ENCODE peak calls at places on chromosome 15, in seven cellular contexts. W is lower lobe of right lung; K is psoas muscle; E is cardiac muscle cell; H is naive thymus-derived CD4-positive, alpha-beta T cell; Y is transverse colon; N is testis. P is an unnamed sample.
A peak's percentile ranks its signal among the peaks of the same experiment; 100 is the strongest.

GRCh38 chr15:65101418-65101890 is 13.5 kb downstream of the UBAP1L start:
- DNase-seq in W (peak; percentile 76), K (peak; percentile 81), E (peak; percentile 82), H (peak; percentile 49), Y (peak; percentile 83), N (peak; percentile 87), P (peak; percentile 23)

GRCh38 chr15:63942486-63943365 is 103.6 kb downstream of the DAPK2 start:
- DNase-seq in W (no peak), K (no peak), E (no peak), H (no peak), Y (no peak), N (no peak), P (peak; percentile 43)

GRCh38 chr15:63042879-63043340 is 363 bp downstream of the TPM1 start:
- DNase-seq in W (no peak), K (no peak), E (peak; percentile 47), H (no peak), Y (no peak), N (no peak), P (no peak)

GRCh38 chr15:81023483-81024264 is 23.0 kb downstream of the TLNRD1 start:
- DNase-seq in W (peak; percentile 81), K (peak; percentile 90), E (peak; percentile 74), H (peak; percentile 46), Y (peak; percentile 43), N (peak; percentile 44), P (no peak)

GRCh38 chr15:99123706-99124451 is 19.0 kb downstream of the SYNM start:
- DNase-seq in W (peak; percentile 69), K (peak; percentile 96), E (peak; percentile 93), H (no peak), Y (peak; percentile 77), N (peak; percentile 80), P (no peak)

GRCh38 chr15:67173786-67174185 is 80.7 kb downstream of the AAGAB start:
- DNase-seq in W (no peak), K (no peak), E (no peak), H (no peak), Y (no peak), N (no peak), P (no peak)

GRCh38 chr15:68672781-68673205 is 94.0 kb downstream of the CORO2B start:
- DNase-seq in W (no peak), K (no peak), E (peak; percentile 21), H (no peak), Y (no peak), N (no peak), P (no peak)

GRCh38 chr15:34158355-34158754 is 51.5 kb downstream of the KATNBL1 start:
- DNase-seq in W (no peak), K (no peak), E (no peak), H (no peak), Y (no peak), N (no peak), P (no peak)

GRCh38 chr15:87369269-87369668 is 887.3 kb downstream of the NTRK3 start:
- DNase-seq in W (no peak), K (no peak), E (peak; percentile 88), H (no peak), Y (no peak), N (no peak), P (no peak)

GRCh38 chr15:89389841-89390603 is 55.4 kb upstream of the POLG start:
- DNase-seq in W (no peak), K (peak; percentile 63), E (no peak), H (no peak), Y (no peak), N (no peak), P (no peak)

DNA sequence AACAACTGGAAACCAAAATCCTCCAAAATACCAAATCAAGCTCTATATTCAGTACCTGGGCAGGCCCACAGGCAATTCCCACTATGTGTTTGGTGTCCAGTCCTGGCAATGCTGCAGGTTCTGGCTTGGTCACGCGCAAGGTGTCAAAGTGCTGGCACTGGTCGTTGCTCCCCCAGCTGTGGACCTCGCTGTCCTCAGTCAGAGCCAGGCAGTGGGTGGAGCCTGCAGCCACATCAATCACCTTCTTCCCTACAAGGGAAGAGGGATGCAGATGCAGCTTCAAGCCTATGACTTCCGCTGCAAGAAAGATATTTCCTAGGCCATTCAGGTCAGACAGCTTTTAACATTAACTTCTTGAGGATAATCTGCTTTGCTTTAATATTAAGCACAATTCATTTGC is 61.3 kb downstream of the HERC2 start:
- DNase-seq in W (no peak), K (peak; percentile 69), E (no peak), H (no peak), Y (no peak), N (no peak), P (no peak)
- H3K36me3 ChIP-seq in W (peaks cover 69% of the 10 kb centered on the region), K (peaks cover 65% of the 10 kb centered on the region), E (peaks cover 11% of the 10 kb centered on the region), H (no peaks in the 10 kb centered on the region), Y (peaks cover 11% of the 10 kb centered on the region), N (no peaks in the 10 kb centered on the region), P (peaks cover 8% of the 10 kb centered on the region)

DNA sequence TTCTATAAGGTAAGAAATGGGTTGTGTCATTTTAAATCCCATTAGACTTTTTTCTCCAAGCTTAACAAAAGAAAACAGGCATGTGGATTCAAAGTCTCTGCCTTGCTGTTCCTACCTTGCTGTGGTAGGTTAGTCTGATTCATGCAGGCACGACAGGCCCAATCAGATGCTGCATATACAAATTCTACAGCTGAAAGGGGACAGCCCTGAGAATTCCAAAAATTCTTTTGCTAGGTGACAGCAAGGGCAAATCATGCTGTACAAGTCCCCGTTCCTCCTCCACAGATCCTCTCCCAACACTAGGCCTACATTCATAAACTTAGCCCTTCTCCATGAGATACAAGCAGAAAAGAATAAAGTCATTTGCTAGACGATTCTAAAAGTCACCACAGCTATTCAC is 161.2 kb upstream of the THBS1 start:
- DNase-seq in W (no peak), K (no peak), E (no peak), H (no peak), Y (no peak), N (no peak), P (no peak)
- H3K4me1 ChIP-seq in W (no peaks in the 10 kb centered on the region), K (no peaks in the 10 kb centered on the region), E (peaks cover 13% of the 10 kb centered on the region), H (no peaks in the 10 kb centered on the region), Y (no peaks in the 10 kb centered on the region), N (peaks cover 10% of the 10 kb centered on the region), P (no peaks in the 10 kb centered on the region)

GRCh38 chr15:48541659-48542334 is 103.7 kb downstream of the FBN1 start:
- DNase-seq in W (no peak), K (no peak), E (peak; percentile 89), H (no peak), Y (no peak), N (no peak), P (no peak)

GRCh38 chr15:48547305-48547704 is 98.2 kb downstream of the FBN1 start:
- DNase-seq in W (no peak), K (no peak), E (peak; percentile 79), H (no peak), Y (no peak), N (no peak), P (no peak)

GRCh38 chr15:48548376-48548775 is 97.1 kb downstream of the FBN1 start:
- DNase-seq in W (no peak), K (no peak), E (no peak), H (no peak), Y (no peak), N (no peak), P (no peak)

GRCh38 chr15:48538941-48539340 is 106.6 kb downstream of the FBN1 start:
- DNase-seq in W (no peak), K (no peak), E (peak; percentile 63), H (no peak), Y (no peak), N (no peak), P (no peak)

GRCh38 chr15:48544816-48545215 is 100.7 kb downstream of the FBN1 start:
- DNase-seq in W (no peak), K (no peak), E (no peak), H (no peak), Y (no peak), N (no peak), P (no peak)
- H3K27ac ChIP-seq in W (no peak overlapping the region), K (no peak overlapping the region), E (no peak overlapping the region), H (no peak overlapping the region), Y (no peak overlapping the region), N (no peak overlapping the region), P (no peak overlapping the region)

DNA sequence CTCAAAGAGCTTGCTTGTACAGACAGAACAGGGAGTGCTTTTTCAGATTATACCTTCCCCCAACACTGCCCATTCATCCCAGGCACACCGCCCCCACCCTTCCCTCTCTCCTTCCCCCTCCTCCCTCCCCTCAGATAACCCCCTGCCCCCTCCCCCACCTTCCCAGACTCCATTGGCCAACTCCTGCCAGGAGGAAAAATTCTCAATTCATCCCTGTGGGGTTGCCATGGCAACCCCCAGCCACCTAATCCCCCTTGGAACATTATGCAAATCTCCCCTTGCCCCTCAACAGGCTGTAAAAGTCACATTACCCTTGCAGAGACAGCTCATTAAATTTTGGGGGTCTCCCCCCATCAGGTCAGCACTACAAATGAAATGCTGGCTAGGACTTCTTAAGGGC is 14.3 kb downstream of the TLE3 start:
- DNase-seq in W (no peak), K (no peak), E (no peak), H (no peak), Y (no peak), N (no peak), P (no peak)
- H3K36me3 ChIP-seq in W (peaks cover 82% of the 10 kb centered on the region), K (peaks cover 39% of the 10 kb centered on the region), E (peaks cover 6% of the 10 kb centered on the region), H (peaks cover 5% of the 10 kb centered on the region), Y (peaks cover 17% of the 10 kb centered on the region), N (no peaks in the 10 kb centered on the region), P (peaks cover 25% of the 10 kb centered on the region)